ENCODE peak calls at places on chromosomes 3 and 15, in four cellular contexts. C, O, D and S are unnamed samples.

GRCh38 chr15:93948728-93949127 is 282.6 kb upstream of the MCTP2 start:
- DNase-seq in O (no peak), C (no peak), D (no peak), S (no peak)

GRCh38 chr3:177597325-177598109 is 400.2 kb upstream of the TBL1XR1 start:
- DNase-seq in O (no peak), D (no peak), C (no peak), S (peak; percentile 84)

GRCh38 chr15:99526671-99527070 is 39.1 kb upstream of the MEF2A start:
- DNase-seq in O (no peak), C (no peak), D (no peak), S (no peak)

GRCh38 chr3:11555823-11556222 is 87.9 kb downstream of the VGLL4 start:
- DNase-seq in D (no peak), C (no peak), O (no peak), S (no peak)

GRCh38 chr3:87206070-87206469 is 21.0 kb upstream of the CHMP2B start:
- DNase-seq in C (no peak), O (no peak), D (no peak), S (no peak)

GRCh38 chr3:124007186-124007585 is 15.3 kb upstream of the ROPN1 start:
- DNase-seq in O (no peak), D (no peak), C (no peak), S (no peak)

GRCh38 chr3:81242871-81243270 is 518.6 kb downstream of the GBE1 start:
- DNase-seq in O (no peak), D (no peak), C (no peak), S (no peak)

GRCh38 chr15:55403531-55403930 is 4.6 kb downstream of the CCPG1 start:
- DNase-seq in D (no peak), O (no peak), C (no peak), S (no peak)

GRCh38 chr3:169760479-169760878 is 4.4 kb downstream of the TERC start:
- DNase-seq in C (no peak), D (no peak), O (no peak), S (no peak)

GRCh38 chr3:64342940-64343691 is 117.8 kb upstream of the PRICKLE2 start:
- DNase-seq in D (no peak), O (no peak), C (no peak), S (no peak)

GRCh38 chr3:171876651-171877272 is 33.6 kb downstream of the TMEM212 start:
- DNase-seq in O (no peak), C (no peak), D (no peak), S (no peak)

GRCh38 chr15:81334768-81335447 is 11.0 kb upstream of the STARD5 start:
- DNase-seq in C (no peak), O (no peak), D (no peak), S (no peak)

GRCh38 chr3:6994081-6994668 is 133.3 kb downstream of the GRM7 start:
- DNase-seq in C (no peak), D (peak; percentile 1), O (no peak), S (no peak)

GRCh38 chr3:178095522-178095921 is 440.7 kb upstream of the KCNMB2 start:
- DNase-seq in C (no peak), O (no peak), D (no peak), S (no peak)

GRCh38 chr3:117433439-117433838 is 723.9 kb downstream of the TUSC7 start:
- DNase-seq in D (no peak), C (no peak), O (no peak), S (no peak)

GRCh38 chr15:82647835-82648256 is 683 bp upstream of the CPEB1 start:
- DNase-seq in C (peak; percentile 83), O (peak; percentile 15), D (no peak), S (peak; percentile 75)

GRCh38 chr15:66075947-66076346 is 177.6 kb downstream of the MEGF11 start:
- DNase-seq in C (no peak), D (no peak), O (no peak), S (no peak)

GRCh38 chr15:99735868-99736267 is 2.6 kb upstream of the LYSMD4 start:
- DNase-seq in D (no peak), O (no peak), C (no peak), S (no peak)

DNA sequence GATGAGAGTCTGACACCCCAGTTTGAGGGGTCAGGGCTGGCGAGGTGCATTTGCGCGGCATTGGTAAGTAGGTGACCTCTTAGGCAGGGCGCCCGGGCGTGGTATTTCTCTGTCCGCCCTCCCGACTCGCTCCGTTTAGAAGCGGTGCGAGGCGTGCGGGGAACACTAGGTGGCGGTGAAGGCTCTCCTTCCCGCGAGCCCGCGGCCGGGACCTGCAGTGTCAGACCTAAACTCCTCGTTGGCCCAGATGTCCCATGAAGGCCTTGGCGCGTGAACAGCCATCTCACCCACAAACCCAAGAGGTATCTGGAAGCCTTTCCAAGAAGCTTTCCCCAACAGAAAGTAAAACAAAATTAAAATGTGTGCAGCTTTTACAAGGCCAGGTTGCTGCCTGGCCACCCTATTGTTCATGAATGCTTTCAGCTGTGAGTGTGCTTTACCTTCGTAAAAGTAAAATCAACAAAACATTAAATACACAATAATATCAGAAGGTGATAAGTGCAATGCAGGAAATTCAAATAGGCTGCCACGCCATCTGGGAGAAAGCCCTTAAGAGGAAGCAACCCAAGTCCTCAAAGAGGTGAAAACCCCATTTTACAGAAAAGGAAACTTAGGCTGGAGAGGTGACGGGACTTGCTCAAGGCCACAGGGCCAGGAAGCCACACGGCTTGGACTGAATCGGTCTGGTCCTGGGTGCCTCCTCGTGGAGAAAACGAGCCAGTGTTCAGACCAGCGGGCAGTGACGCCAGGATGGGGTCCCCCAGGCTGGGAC is 120.3 kb downstream of the ETFA start:
- DNase-seq in D (peak; percentile 46), O (peak; percentile 84), C (peak; percentile 94), S (peak; percentile 89)
- H3K4me3 ChIP-seq in D (no peak overlapping the region), O (peak overlapping the region; percentile 12), C (no peak overlapping the region), S (no peak overlapping the region)

GRCh38 chr15:60390931-60391501 is 6.8 kb downstream of the ANXA2 start:
- DNase-seq in O (peak; percentile 70), D (peak; percentile 87), C (no peak), S (peak; percentile 82)
- TF ChIP-seq POLR2A in O (peak; percentile 34), D (no peak), C (no peak), S (no peak)

GRCh38 chr15:78408961-78409360 is 29.1 kb upstream of the IREB2 start:
- DNase-seq in C (no peak), O (no peak), D (no peak), S (no peak)

GRCh38 chr15:78405336-78405924 is 32.6 kb upstream of the IREB2 start:
- DNase-seq in C (no peak), D (no peak), O (no peak), S (no peak)

GRCh38 chr15:78404125-78404524 is 33.9 kb upstream of the IREB2 start:
- DNase-seq in C (no peak), O (no peak), D (no peak), S (no peak)

GRCh38 chr15:78407889-78408640 is 30.0 kb upstream of the IREB2 start:
- DNase-seq in O (no peak), C (no peak), D (no peak), S (no peak)

GRCh38 chr15:78406016-78406590 is 31.9 kb upstream of the IREB2 start:
- DNase-seq in C (no peak), O (no peak), D (no peak), S (no peak)
- TF ChIP-seq POLR2AphosphoS5 in C (no peak), O (no peak), D (no peak), S (no peak)

GRCh38 chr3:542030-542429 is 345.5 kb downstream of the CHL1 start:
- DNase-seq in C (no peak), O (no peak), D (no peak), S (no peak)

GRCh38 chr3:535566-536416 is 339.2 kb downstream of the CHL1 start:
- DNase-seq in C (peak; percentile 78), D (no peak), O (peak; percentile 9), S (peak; percentile 73)

GRCh38 chr3:541328-541727 is 344.8 kb downstream of the CHL1 start:
- DNase-seq in D (no peak), C (no peak), O (no peak), S (no peak)

DNA sequence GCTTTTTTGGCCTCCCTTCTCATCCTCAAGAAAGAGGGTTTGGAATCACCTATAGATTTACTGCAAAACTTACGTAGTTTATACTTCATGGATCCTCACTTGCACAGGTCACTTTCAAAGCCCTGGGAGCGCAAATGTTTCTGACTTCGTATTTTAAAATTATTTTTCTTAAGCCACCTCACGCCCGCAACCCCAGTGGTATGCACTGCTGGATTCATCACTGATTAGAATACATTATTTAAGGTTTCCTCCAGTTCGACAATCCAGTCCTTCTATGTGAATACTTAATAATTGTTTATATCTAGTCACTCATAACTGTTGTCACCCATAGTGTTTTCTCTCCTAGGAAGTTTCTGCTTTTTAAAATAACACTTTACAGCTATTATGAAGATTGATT is 339.9 kb downstream of the CHL1 start:
- DNase-seq in O (no peak), D (no peak), C (no peak), S (no peak)
- H3K4me3 ChIP-seq in O (peak overlapping the region; percentile 24), D (no peak overlapping the region), C (peak overlapping the region; percentile 5), S (peak overlapping the region; percentile 28)

GRCh38 chr3:160565442-160566403 is at the start of gene KPNA4:
- DNase-seq in O (peak; percentile 98), C (peak; percentile 99), D (peak; percentile 92), S (peak; percentile 99)
- TF ChIP-seq POLR2A in O (peak; percentile 80), C (peak; percentile 63), D (peak; percentile 68), S (peak; percentile 70)